ENCODE peak calls at places on chromosomes 1 and 21, in four cellular contexts. E, P, K and G are unnamed samples.

GRCh38 chr1:10068605-10069294 is 36.0 kb downstream of the UBE4B start:
- DNase-seq in E (no peak), P (no peak), K (no peak), G (no peak)

GRCh38 chr1:203534526-203534925 is 40.6 kb downstream of the OPTC start:
- DNase-seq in E (no peak), P (no peak), K (no peak), G (no peak)

GRCh38 chr1:41313661-41314131 is 47.5 kb upstream of the FOXO6 start:
- DNase-seq in E (peak; percentile 24), P (peak; percentile 73), K (no peak), G (peak; percentile 70)

GRCh38 chr1:218374972-218375371 is 29.8 kb downstream of the TGFB2 start:
- DNase-seq in E (no peak), P (no peak), K (no peak), G (no peak)

GRCh38 chr1:55812281-55812680 is 597.1 kb upstream of the USP24 start:
- DNase-seq in E (no peak), P (no peak), K (no peak), G (no peak)

GRCh38 chr1:38270241-38270871 is 223.8 kb upstream of the POU3F1 start:
- DNase-seq in E (no peak), P (no peak), K (no peak), G (no peak)

GRCh38 chr1:184101571-184101970 is 50.0 kb downstream of the TSEN15 start:
- DNase-seq in E (no peak), P (no peak), K (no peak), G (no peak)

GRCh38 chr1:163231385-163231784 is 28.7 kb upstream of the RGS5 start:
- DNase-seq in E (no peak), P (no peak), K (no peak), G (no peak)

GRCh38 chr1:3271866-3272265 is 182.6 kb upstream of the ARHGEF16 start:
- DNase-seq in E (no peak), P (no peak), K (no peak), G (no peak)

GRCh38 chr1:153773004-153773921 is 1.9 kb upstream of the SLC27A3 start:
- DNase-seq in E (no peak), P (no peak), K (no peak), G (no peak)

GRCh38 chr1:178599745-178600144 is 86.8 kb downstream of the TEX35 start:
- DNase-seq in E (no peak), P (no peak), K (no peak), G (no peak)

GRCh38 chr1:14800500-14801069 is 202.1 kb downstream of the KAZN start:
- DNase-seq in E (no peak), P (no peak), K (no peak), G (no peak)

GRCh38 chr1:7177438-7178126 is 392.3 kb downstream of the CAMTA1 start:
- DNase-seq in E (no peak), P (no peak), K (no peak), G (no peak)

GRCh38 chr1:234919061-234919755 is 209.4 kb downstream of the TOMM20 start:
- DNase-seq in E (no peak), P (no peak), K (no peak), G (no peak)

GRCh38 chr1:6507037-6507428 is 15.6 kb upstream of the PLEKHG5 start:
- DNase-seq in E (no peak), P (no peak), K (no peak), G (no peak)

GRCh38 chr1:21638531-21639341 is 30.4 kb downstream of the RAP1GAP start:
- DNase-seq in E (peak; percentile 62), P (peak; percentile 80), K (no peak), G (no peak)

GRCh38 chr1:23396380-23396779 is 26.7 kb upstream of the ZNF436 start:
- DNase-seq in E (no peak), P (no peak), K (no peak), G (no peak)

GRCh38 chr1:236913371-236914037 is 90.7 kb downstream of the MT1HL1 start:
- DNase-seq in E (no peak), P (peak; percentile 73), K (no peak), G (no peak)

GRCh38 chr21:31098576-31099005 is 60.3 kb upstream of the KRTAP19-8 start:
- DNase-seq in E (peak; percentile 18), P (peak; percentile 60), K (no peak), G (peak; percentile 86)
- TF ChIP-seq SP1 in E (no peak), P (no peak), K (no peak), G (no peak)

GRCh38 chr21:42145569-42146250 is 73.2 kb upstream of the ABCG1 start:
- DNase-seq in E (peak; percentile 33), P (peak; percentile 86), K (peak; percentile 17), G (peak; percentile 91)
- TF ChIP-seq FOXK2 in E (no peak), P (no peak), K (no peak), G (no peak)

GRCh38 chr1:83860506-83861221 is 138.3 kb downstream of the TTLL7 start:
- DNase-seq in E (peak; percentile 27), P (peak; percentile 51), K (no peak), G (peak; percentile 69)
- TF ChIP-seq BHLHE40 in E (no peak), P (no peak), K (no peak), G (no peak)

GRCh38 chr1:104406731-104407130 is 657.0 kb downstream of the AMY1C start:
- DNase-seq in E (no peak), P (no peak), K (no peak), G (no peak)

GRCh38 chr1:104403883-104404282 is 654.2 kb downstream of the AMY1C start:
- DNase-seq in E (no peak), P (no peak), K (no peak), G (no peak)

DNA sequence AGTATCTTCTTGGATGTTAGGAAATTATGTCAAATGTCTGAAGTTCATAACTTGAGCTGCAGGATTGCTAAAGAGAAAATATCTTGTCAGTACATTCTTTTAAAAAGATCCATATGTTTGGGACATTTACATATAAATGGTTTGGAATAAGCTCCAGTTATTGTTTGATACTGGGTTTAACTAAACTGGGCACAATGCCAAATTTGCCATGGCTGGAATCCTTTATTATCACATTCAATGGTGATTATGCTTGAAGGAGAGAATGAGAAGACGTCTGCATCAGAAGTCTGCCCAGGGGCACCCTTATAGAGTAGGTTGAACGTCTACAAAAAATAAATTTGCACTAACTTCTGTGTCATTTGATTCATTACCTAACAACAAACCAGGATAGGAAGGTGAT is 652.5 kb downstream of the AMY1C start:
- DNase-seq in E (no peak), P (no peak), K (no peak), G (no peak)
- TF ChIP-seq SP1 in E (no peak), P (no peak), K (no peak), G (no peak)